ENCODE peak calls at places on chromosomes 7 and 10, in four cellular contexts. G is prostate gland, D is HCT116, O is A549. M is an unnamed sample.

GRCh38 chr7:391411-391951 is 101.5 kb downstream of the FOXL3 start:
- DNase-seq in G (peak; percentile 58), D (no peak), O (no peak), M (no peak)

GRCh38 chr10:51416494-51416893 is 282.9 kb downstream of the CSTF2T start:
- DNase-seq in G (no peak), D (no peak), O (no peak), M (no peak)

GRCh38 chr10:86267286-86268195 is 99.1 kb downstream of the GRID1 start:
- DNase-seq in G (no peak), D (no peak), O (no peak), M (peak; percentile 34)

GRCh38 chr7:24701232-24701898 is 55.9 kb downstream of the GSDME start:
- DNase-seq in G (peak; percentile 55), D (no peak), O (no peak), M (no peak)

GRCh38 chr7:116797611-116798010 is 64.8 kb upstream of the CAPZA2 start:
- DNase-seq in G (no peak), D (no peak), O (no peak), M (no peak)

GRCh38 chr7:30789334-30789711 is 18.1 kb downstream of the MINDY4 start:
- DNase-seq in G (no peak), D (no peak), O (no peak), M (no peak)

GRCh38 chr10:1169981-1170866 is 114.0 kb downstream of the WDR37 start:
- DNase-seq in G (no peak), D (no peak), O (no peak), M (no peak)

GRCh38 chr10:42926831-42927230 is 144.2 kb downstream of the BMS1 start:
- DNase-seq in G (no peak), D (no peak), O (no peak), M (peak; percentile 90)

GRCh38 chr7:132472463-132473120 is 103.7 kb downstream of the PLXNA4 start:
- DNase-seq in G (no peak), D (no peak), O (no peak), M (no peak)

GRCh38 chr7:8190121-8190895 is 71.7 kb downstream of the ICA1 start:
- DNase-seq in G (peak; percentile 42), D (peak; percentile 26), O (peak; percentile 43), M (peak; percentile 59)

GRCh38 chr10:26198119-26198518 is 18.5 kb upstream of the GAD2 start:
- DNase-seq in G (no peak), D (no peak), O (no peak), M (no peak)

GRCh38 chr7:78038465-78039080 is 240.0 kb downstream of the PHTF2 start:
- DNase-seq in G (no peak), D (no peak), O (no peak), M (no peak)

GRCh38 chr10:9311702-9312499 is 1257.4 kb downstream of the GATA3 start:
- DNase-seq in G (no peak), D (no peak), O (no peak), M (no peak)

GRCh38 chr10:79904671-79905321 is 44.1 kb downstream of the SFTPD start:
- DNase-seq in G (peak; percentile 28), D (peak; percentile 27), O (peak; percentile 18), M (peak; percentile 80)

GRCh38 chr10:132811891-132812481 is 26.0 kb upstream of the NKX6-2 start:
- DNase-seq in G (no peak), D (no peak), O (no peak), M (no peak)

GRCh38 chr10:61623101-61623500 is 39.6 kb upstream of the CABCOCO1 start:
- DNase-seq in G (no peak), D (no peak), O (no peak), M (no peak)

GRCh38 chr10:89556590-89556989 is 21.2 kb upstream of the SLC16A12 start:
- DNase-seq in G (no peak), D (no peak), O (no peak), M (no peak)

GRCh38 chr7:17988136-17988535 is 39.5 kb downstream of the PRPS1L1 start:
- DNase-seq in G (no peak), D (no peak), O (no peak), M (no peak)

GRCh38 chr7:44965441-44965903 is 13.3 kb downstream of the MYO1G start:
- DNase-seq in G (no peak), D (no peak), O (no peak), M (no peak)

GRCh38 chr10:102280397-102281015 is 35.2 kb downstream of the GBF1 start:
- DNase-seq in G (no peak), D (no peak), O (no peak), M (no peak)

GRCh38 chr7:132618271-132618955 is 42.1 kb upstream of the PLXNA4 start:
- DNase-seq in G (no peak), D (no peak), O (no peak), M (no peak)

GRCh38 chr7:4123823-4124222 is 558.3 kb upstream of the FOXK1 start:
- DNase-seq in G (no peak), D (no peak), O (no peak), M (no peak)

GRCh38 chr7:33053716-33054115 is 8.9 kb downstream of the NT5C3A start:
- DNase-seq in G (no peak), D (no peak), O (no peak), M (no peak)

GRCh38 chr7:45069444-45070253 is 19.1 kb downstream of the NACAD start:
- DNase-seq in G (no peak), D (no peak), O (no peak), M (no peak)

GRCh38 chr7:101156866-101157589 is 2.8 kb downstream of the AP1S1 start:
- DNase-seq in G (no peak), D (no peak), O (no peak), M (no peak)

GRCh38 chr10:79387974-79388850 is 40.9 kb downstream of the PPIF start:
- DNase-seq in G (peak; percentile 2), D (no peak), O (no peak), M (no peak)

GRCh38 chr10:32384185-32384584 is 37.2 kb upstream of the EPC1 start:
- DNase-seq in G (no peak), D (no peak), O (no peak), M (peak; percentile 12)

GRCh38 chr7:28855538-28856217 is 102.5 kb downstream of the TRIL start:
- DNase-seq in G (no peak), D (peak; percentile 92), O (peak; percentile 65), M (no peak)

GRCh38 chr10:59907918-59908807 is 1.8 kb upstream of the CCDC6 start:
- DNase-seq in G (peak; percentile 69), D (peak; percentile 77), O (peak; percentile 80), M (peak; percentile 91)

GRCh38 chr10:30528427-30528782 is 94.4 kb downstream of the MAP3K8 start:
- DNase-seq in G (no peak), D (no peak), O (no peak), M (peak; percentile 60)

GRCh38 chr7:7641129-7641663 is 644 bp downstream of the UMAD1 start:
- DNase-seq in G (peak; percentile 10), D (peak; percentile 15), O (no peak), M (peak; percentile 34)

GRCh38 chr7:40211291-40212003 is 76.6 kb downstream of the SUGCT start:
- DNase-seq in G (no peak), D (no peak), O (no peak), M (no peak)

GRCh38 chr7:14207154-14207553 is 217.7 kb upstream of the ETV1 start:
- DNase-seq in G (no peak), D (no peak), O (no peak), M (no peak)

GRCh38 chr10:7411671-7412481 is 1.0 kb upstream of the SFMBT2 start:
- DNase-seq in G (peak; percentile 13), D (no peak), O (no peak), M (no peak)

GRCh38 chr7:103632972-103633371 is 187.0 kb upstream of the SLC26A5 start:
- DNase-seq in G (no peak), D (no peak), O (no peak), M (no peak)

GRCh38 chr10:127148066-127148932 is 48.1 kb downstream of the INSYN2A start:
- DNase-seq in G (no peak), D (peak; percentile 80), O (peak; percentile 72), M (peak; percentile 41)

GRCh38 chr10:90920986-90921643 is at the start of gene ANKRD1:
- DNase-seq in G (no peak), D (peak; percentile 60), O (peak; percentile 95), M (no peak)

GRCh38 chr7:42993038-42993437 is 60.9 kb downstream of the MRPL32 start:
- DNase-seq in G (no peak), D (no peak), O (no peak), M (no peak)

GRCh38 chr7:141884544-141885227 is 31.5 kb upstream of the OR9A4 start:
- DNase-seq in G (no peak), D (no peak), O (no peak), M (no peak)
- H3K4me1 ChIP-seq in G (no peaks in the 10 kb centered on the region), D (no peaks in the 10 kb centered on the region), O (no peaks in the 10 kb centered on the region), M (no peaks in the 10 kb centered on the region)

GRCh38 chr10:111203615-111204014 is 126.8 kb downstream of the ADRA2A start:
- DNase-seq in G (no peak), D (no peak), O (no peak), M (no peak)

GRCh38 chr10:111200505-111201186 is 123.8 kb downstream of the ADRA2A start:
- DNase-seq in G (no peak), D (no peak), O (no peak), M (no peak)

GRCh38 chr10:111204880-111205279 is 128.1 kb downstream of the ADRA2A start:
- DNase-seq in G (no peak), D (no peak), O (no peak), M (no peak)

DNA sequence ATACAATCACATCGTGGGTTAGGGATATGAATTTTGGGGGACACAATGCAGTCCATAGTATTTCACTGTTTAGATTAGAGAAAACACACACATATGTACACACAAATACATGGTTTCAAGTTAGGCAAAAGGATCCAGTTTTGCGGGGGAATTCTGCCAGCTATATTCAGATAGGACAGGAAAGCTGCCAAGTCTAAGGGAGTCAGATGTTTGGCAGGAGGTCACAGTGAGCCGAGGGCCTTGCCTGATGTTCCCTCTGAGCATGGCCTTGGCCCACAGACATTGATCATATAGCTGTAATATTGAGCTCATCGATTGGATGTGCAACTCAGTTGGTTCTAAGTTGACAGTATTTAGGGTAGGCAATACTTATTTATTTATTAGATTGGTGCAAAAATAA is 122.8 kb downstream of the ADRA2A start:
- DNase-seq in G (no peak), D (no peak), O (no peak), M (no peak)
- H3K4me1 ChIP-seq in G (no peaks in the 10 kb centered on the region), D (no peaks in the 10 kb centered on the region), O (no peaks in the 10 kb centered on the region), M (no peaks in the 10 kb centered on the region)

GRCh38 chr10:22604314-22605091 is 109.9 kb downstream of the PIP4K2A start:
- DNase-seq in G (no peak), D (no peak), O (no peak), M (no peak)
- H3K4me1 ChIP-seq in G (no peaks in the 10 kb centered on the region), D (peaks cover 29% of the 10 kb centered on the region), O (peaks cover 11% of the 10 kb centered on the region), M (no peaks in the 10 kb centered on the region)

DNA sequence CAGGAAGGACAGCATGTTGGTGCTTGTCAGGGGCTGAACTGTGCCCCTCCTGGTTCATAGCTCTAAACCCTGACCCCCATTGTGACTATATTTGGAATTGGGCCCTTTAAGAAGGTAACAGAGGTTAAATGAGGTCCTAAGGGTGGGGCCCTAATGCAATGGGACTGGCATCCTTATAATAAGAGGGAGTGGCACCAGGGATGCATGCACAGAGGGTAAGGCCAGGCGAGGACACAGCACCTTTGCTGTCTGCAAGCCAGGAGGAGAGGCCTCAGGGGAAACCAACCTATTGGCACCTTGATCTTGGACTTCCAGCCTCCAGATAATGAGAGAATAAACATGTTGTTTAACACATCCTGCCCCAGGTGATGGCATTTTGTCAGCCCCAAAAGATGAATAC is 61.3 kb upstream of the EBF3 start:
- DNase-seq in G (no peak), D (no peak), O (no peak), M (no peak)
- H3K4me1 ChIP-seq in G (no peaks in the 10 kb centered on the region), D (no peaks in the 10 kb centered on the region), O (no peaks in the 10 kb centered on the region), M (no peaks in the 10 kb centered on the region)

M was measured in HAP-1.